ENCODE peak calls at places on chromosomes 2 and 18, in eight cellular contexts. Y is testis, N is transverse colon, Z is A549, B is lower leg skin, I is adrenal gland, Q is suprapubic skin, D is prostate gland. O is an unnamed sample.

GRCh38 chr2:175004730-175004979 is 526 bp downstream of the CHN1 start:
- DNase-seq in Y (peak; percentile 47), N (no peak), Z (peak; percentile 35), B (no peak), I (peak; percentile 49), Q (no peak), D (no peak), O (no peak)

GRCh38 chr2:64391940-64392339 is 62.0 kb upstream of the LGALSL start:
- DNase-seq in Y (no peak), N (no peak), Z (no peak), B (no peak), I (no peak), Q (no peak), D (no peak), O (peak; percentile 60)

GRCh38 chr2:238344035-238344434 is 23.7 kb downstream of the TRAF3IP1 start:
- DNase-seq in Y (no peak), N (no peak), Z (no peak), B (no peak), I (no peak), Q (no peak), D (no peak), O (no peak)

GRCh38 chr18:22171839-22172582 is 2.6 kb downstream of the GATA6 start:
- DNase-seq in Y (no peak), N (no peak), Z (no peak), B (no peak), I (peak; percentile 57), Q (no peak), D (no peak), O (no peak)

GRCh38 chr2:85425588-85425987 is 7.1 kb downstream of the SH2D6 start:
- DNase-seq in Y (no peak), N (no peak), Z (no peak), B (no peak), I (no peak), Q (no peak), D (no peak), O (peak; percentile 76)

GRCh38 chr2:153477096-153477555 is 1.4 kb downstream of the RPRM start:
- DNase-seq in Y (no peak), N (no peak), Z (no peak), B (no peak), I (peak; percentile 33), Q (no peak), D (no peak), O (no peak)

GRCh38 chr2:17539596-17539992 is 902 bp upstream of the VSNL1 start:
- DNase-seq in Y (no peak), N (peak; percentile 63), Z (no peak), B (no peak), I (peak; percentile 26), Q (peak; percentile 49), D (no peak), O (peak; percentile 25)

GRCh38 chr2:217846321-217846743 is 156.5 kb downstream of the TNS1 start:
- DNase-seq in Y (no peak), N (no peak), Z (no peak), B (peak; percentile 51), I (peak; percentile 51), Q (no peak), D (no peak), O (no peak)

GRCh38 chr2:241944821-241945220 is 75.3 kb downstream of the RTP5 start:
- DNase-seq in Y (no peak), N (no peak), Z (no peak), B (no peak), I (no peak), Q (peak; percentile 35), D (no peak), O (no peak)

GRCh38 chr2:233080836-233081229 is 20.7 kb downstream of the INPP5D start:
- DNase-seq in Y (peak; percentile 11), N (no peak), Z (no peak), B (no peak), I (no peak), Q (peak; percentile 37), D (no peak), O (no peak)

GRCh38 chr2:7860693-7861092 is 821.2 kb upstream of the ID2 start:
- DNase-seq in Y (no peak), N (no peak), Z (no peak), B (no peak), I (no peak), Q (no peak), D (no peak), O (no peak)

GRCh38 chr2:173028671-173029070 is 47.0 kb upstream of the MAP3K20 start:
- DNase-seq in Y (no peak), N (no peak), Z (no peak), B (no peak), I (no peak), Q (no peak), D (no peak), O (no peak)

DNA sequence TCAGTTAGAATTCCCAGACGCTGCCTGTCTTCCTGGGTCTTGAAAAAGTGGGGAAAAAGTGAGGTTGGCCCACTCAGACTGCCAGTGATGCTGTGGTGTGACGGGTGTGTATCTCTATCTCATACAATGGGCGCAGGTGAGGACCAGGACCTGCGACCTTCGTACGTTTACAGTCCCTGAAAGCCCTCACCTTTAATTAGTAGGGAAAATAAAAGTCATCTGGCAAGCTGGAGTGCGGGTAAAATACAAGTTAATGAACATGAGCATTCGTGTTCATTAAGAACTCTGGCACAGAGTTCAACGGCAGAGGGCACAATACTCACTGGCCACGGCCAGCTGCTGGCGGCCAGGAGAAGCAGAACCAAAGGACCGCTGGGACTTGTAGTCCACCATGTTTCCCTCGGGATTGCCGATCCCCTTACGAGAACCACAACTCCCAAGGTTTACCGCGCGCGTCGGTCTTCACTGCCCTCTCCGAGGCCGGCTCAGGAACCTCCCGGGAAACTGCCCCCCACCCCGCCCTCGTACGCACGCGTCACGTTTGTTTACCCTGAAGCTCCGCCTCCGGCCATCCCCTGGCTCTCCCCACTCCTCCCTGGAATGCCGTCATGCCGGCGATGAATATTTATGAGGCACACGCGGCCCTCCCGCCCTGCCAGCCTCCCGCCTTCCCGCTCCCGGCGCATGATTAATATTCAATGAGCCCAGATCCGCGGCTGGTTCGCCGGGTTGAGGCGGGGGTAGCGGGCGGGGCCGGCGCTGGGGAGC is 486 bp upstream of the PHLPP1 start:
- DNase-seq in Y (peak; percentile 99), N (peak; percentile 100), Z (peak; percentile 89), B (peak; percentile 99), I (peak; percentile 100), Q (peak; percentile 100), D (peak; percentile 100), O (peak; percentile 100)
- H3K4me3 ChIP-seq in Y (peak overlapping the region; percentile 81), N (peak overlapping the region; percentile 75), Z (peak overlapping the region; percentile 69), B (no peak overlapping the region), I (no peak overlapping the region), Q (peak overlapping the region; percentile 62), D (peak overlapping the region; percentile 71), O (peak overlapping the region; percentile 73)

GRCh38 chr2:227324671-227325055 is 388 bp upstream of the MFF start:
- DNase-seq in Y (no peak), N (no peak), Z (peak; percentile 31), B (no peak), I (no peak), Q (no peak), D (peak; percentile 7), O (no peak)

GRCh38 chr2:227326783-227327182 is 1.7 kb downstream of the MFF start:
- DNase-seq in Y (no peak), N (no peak), Z (no peak), B (no peak), I (no peak), Q (no peak), D (no peak), O (no peak)

GRCh38 chr2:227323818-227324217 is 1.2 kb upstream of the MFF start:
- DNase-seq in Y (no peak), N (no peak), Z (no peak), B (no peak), I (no peak), Q (no peak), D (no peak), O (no peak)

GRCh38 chr2:227325824-227326195 is 759 bp downstream of the MFF start:
- DNase-seq in Y (peak; percentile 53), N (peak; percentile 53), Z (peak; percentile 22), B (no peak), I (peak; percentile 51), Q (peak; percentile 61), D (peak; percentile 37), O (peak; percentile 64)

DNA sequence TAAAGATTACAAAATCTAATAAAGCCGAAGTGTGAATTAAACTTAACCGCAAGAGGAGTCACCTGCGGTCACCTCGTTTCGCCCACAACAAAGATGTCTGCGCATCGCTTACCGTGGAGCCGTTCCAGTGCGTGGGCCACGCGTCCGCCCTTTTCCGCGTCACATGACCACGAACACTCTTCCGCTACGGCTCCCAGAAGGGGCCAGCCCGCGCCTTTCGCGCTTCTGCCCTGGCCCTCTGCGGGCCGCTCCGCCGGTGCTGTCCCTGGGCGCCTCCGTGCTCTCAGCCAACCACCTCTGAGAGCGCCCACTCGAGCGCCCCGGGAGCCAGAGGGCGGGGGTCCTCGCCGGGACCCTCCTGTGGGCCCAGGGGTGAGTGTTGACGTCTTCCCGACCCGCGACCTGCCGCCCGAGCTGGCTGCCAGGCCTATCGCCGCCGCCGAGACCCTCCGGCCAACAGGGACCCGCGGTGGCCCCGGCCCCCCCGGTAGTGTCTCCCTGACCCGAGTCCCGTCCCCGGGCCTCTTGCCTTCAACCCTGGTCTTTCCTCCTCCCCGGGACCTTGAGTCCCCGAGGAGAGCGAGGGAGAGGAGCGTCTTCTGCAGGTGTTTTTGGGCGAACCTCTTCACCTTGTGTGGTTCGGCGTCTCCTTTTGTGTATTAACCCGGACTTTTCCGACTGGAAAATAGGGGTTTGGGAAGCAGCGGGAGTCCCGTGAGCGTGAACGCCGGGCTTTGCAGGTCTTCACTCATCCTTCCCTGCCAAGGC is at the start of gene MFF:
- DNase-seq in Y (peak; percentile 95), N (peak; percentile 95), Z (peak; percentile 87), B (peak; percentile 93), I (peak; percentile 94), Q (peak; percentile 94), D (peak; percentile 93), O (peak; percentile 96)
- TF ChIP-seq POLR2A in Y (peak; percentile 37), N (peak; percentile 84), Z (peak; percentile 73), B (no peak), I (peak; percentile 62), Q (peak; percentile 14), D (peak; percentile 63), O (peak; percentile 84)

GRCh38 chr2:95377724-95378123 is 24.8 kb upstream of the FAHD2A start:
- DNase-seq in Y (peak; percentile 2), N (no peak), Z (no peak), B (no peak), I (no peak), Q (no peak), D (no peak), O (no peak)

GRCh38 chr2:95380731-95381130 is 21.8 kb upstream of the FAHD2A start:
- DNase-seq in Y (peak; percentile 10), N (no peak), Z (no peak), B (no peak), I (no peak), Q (no peak), D (no peak), O (peak; percentile 12)

GRCh38 chr2:95381212-95382127 is 21.0 kb upstream of the FAHD2A start:
- DNase-seq in Y (no peak), N (no peak), Z (no peak), B (no peak), I (no peak), Q (no peak), D (no peak), O (peak; percentile 24)

GRCh38 chr2:95380280-95380679 is 22.2 kb upstream of the FAHD2A start:
- DNase-seq in Y (peak; percentile 2), N (no peak), Z (no peak), B (no peak), I (no peak), Q (no peak), D (no peak), O (no peak)

GRCh38 chr2:95379616-95379925 is 22.9 kb upstream of the FAHD2A start:
- DNase-seq in Y (peak; percentile 23), N (no peak), Z (peak; percentile 19), B (no peak), I (no peak), Q (no peak), D (no peak), O (no peak)
- TF ChIP-seq CTCF in Y (no peak), N (no peak), Z (no peak), B (no peak), I (no peak), Q (no peak), D (no peak), O (peak; percentile 28)

GRCh38 chr18:44740000-44740399 is 59.3 kb downstream of the SETBP1 start:
- DNase-seq in Y (no peak), N (no peak), Z (no peak), B (no peak), I (no peak), Q (no peak), D (no peak), O (no peak)
- H3K4me3 ChIP-seq in Y (no peak overlapping the region), N (no peak overlapping the region), Z (no peak overlapping the region), B (no peak overlapping the region), I (no peak overlapping the region), Q (no peak overlapping the region), D (no peak overlapping the region), O (no peak overlapping the region)

O was measured in right lobe of liver.